ENCODE peak calls at places on chromosomes 16 and 17, in four cellular contexts. A is K562, F is HepG2, N is GM12878. G is an unnamed sample.

GRCh38 chr17:76940738-76941350 is 72.6 kb downstream of the MGAT5B start:
- DNase-seq in N (no peak), F (peak), A (no peak), G (peak)

GRCh38 chr17:80983545-80983944 is 8.1 kb upstream of the CHMP6 start:
- DNase-seq in A (no peak), N (no peak), F (no peak), G (no peak)

GRCh38 chr16:24130494-24131085 is 125.5 kb upstream of the CACNG3 start:
- DNase-seq in N (no peak), F (no peak), A (no peak), G (no peak)

GRCh38 chr16:12532871-12533610 is 270.6 kb downstream of the CPPED1 start:
- DNase-seq in N (no peak), F (no peak), A (no peak), G (no peak)

GRCh38 chr17:13631541-13631940 is 29.8 kb upstream of the HS3ST3A1 start:
- DNase-seq in A (no peak), N (no peak), F (no peak), G (no peak)

GRCh38 chr17:54992797-54993639 is 24.5 kb downstream of the STXBP4 start:
- DNase-seq in N (no peak), F (peak), A (peak), G (peak)

GRCh38 chr17:72926171-72926570 is 166.3 kb downstream of the SLC39A11 start:
- DNase-seq in N (no peak), F (no peak), A (no peak), G (no peak)

GRCh38 chr17:81388091-81388611 is 7.1 kb upstream of the BAHCC1 start:
- DNase-seq in A (no peak), F (no peak), N (no peak), G (no peak)

GRCh38 chr16:3142770-3143169 is 7.9 kb downstream of the ZNF213 start:
- DNase-seq in N (no peak), F (no peak), A (no peak), G (no peak)

GRCh38 chr17:67059372-67059771 is 15.0 kb downstream of the CACNG1 start:
- DNase-seq in F (no peak), N (no peak), A (no peak), G (no peak)

GRCh38 chr17:63699638-63700527 is at the start of gene LIMD2:
- DNase-seq in N (no peak), F (no peak), A (peak), G (peak)

GRCh38 chr17:71494456-71494855 is 626.4 kb upstream of the SOX9 start:
- DNase-seq in N (no peak), A (no peak), F (no peak), G (no peak)

GRCh38 chr16:87723224-87723619 is 42.6 kb downstream of the KLHDC4 start:
- DNase-seq in N (peak), F (no peak), A (peak), G (no peak)

GRCh38 chr17:4577386-4577993 is 6.8 kb upstream of the SMTNL2 start:
- DNase-seq in A (no peak), N (no peak), F (peak), G (no peak)

GRCh38 chr17:37741334-37742113 is 3.3 kb downstream of the HNF1B start:
- DNase-seq in N (no peak), F (no peak), A (no peak), G (no peak)

GRCh38 chr16:74770826-74771526 is 3.6 kb downstream of the FA2H start:
- DNase-seq in N (no peak), F (no peak), A (no peak), G (no peak)

GRCh38 chr16:55035037-55035436 is 104.4 kb downstream of the IRX5 start:
- DNase-seq in F (peak), A (peak), N (no peak), G (peak)

GRCh38 chr17:64081802-64082799 is 47.8 kb downstream of the ERN1 start:
- DNase-seq in N (peak), F (peak), A (peak), G (peak)

GRCh38 chr17:64920026-64920418 is 744 bp upstream of the LRRC37A3 start:
- DNase-seq in F (peak), N (no peak), A (no peak), G (no peak)

GRCh38 chr17:50268632-50269287 is 5.5 kb upstream of the TMEM92 start:
- DNase-seq in N (no peak), F (no peak), A (no peak), G (no peak)

GRCh38 chr16:72134507-72134906 is 37.4 kb downstream of the PMFBP1 start:
- DNase-seq in F (no peak), A (no peak), N (no peak), G (no peak)

GRCh38 chr17:74055508-74056160 is 147.8 kb upstream of the RPL38 start:
- DNase-seq in N (no peak), F (no peak), A (no peak), G (no peak)

GRCh38 chr16:31453255-31454204 is 5.8 kb upstream of the ARMC5 start:
- DNase-seq in A (peak), F (peak), N (no peak), G (no peak)

GRCh38 chr16:88905563-88905962 is 39.1 kb upstream of the PABPN1L start:
- DNase-seq in F (no peak), N (no peak), A (peak), G (peak)

DNA sequence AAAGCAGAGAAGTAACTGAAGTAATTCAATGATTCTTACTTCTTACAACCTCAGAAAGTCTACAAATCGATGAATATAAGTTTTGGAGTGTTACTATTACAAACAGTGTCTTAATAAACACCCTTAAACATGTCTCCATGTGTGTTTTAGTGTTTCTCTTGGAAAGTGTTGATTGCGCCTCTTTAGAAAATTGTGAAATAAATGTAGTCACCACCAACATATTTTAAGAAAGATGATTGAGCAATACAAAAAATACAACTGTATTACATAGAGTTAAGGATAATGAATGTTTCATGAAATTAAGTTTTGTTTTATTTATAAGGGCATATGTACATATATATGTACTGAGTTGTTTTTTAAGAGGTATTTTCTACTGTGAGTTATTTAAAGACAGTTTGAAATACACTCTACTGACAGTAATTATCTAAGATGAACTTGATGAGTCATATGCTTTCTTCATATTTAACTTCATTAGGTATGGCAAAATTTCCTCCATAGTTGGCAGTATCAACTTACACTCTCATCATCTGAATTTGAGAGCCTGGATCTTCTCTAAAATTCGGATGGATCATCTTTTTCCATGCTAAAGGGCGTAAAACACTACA is 411.7 kb downstream of the HS3ST3B1 start:
- DNase-seq in A (no peak), N (no peak), F (no peak), G (no peak)
- TF ChIP-seq TARDBP in A (no peak), N (no peak), F (no peak), G (no peak)

DNA sequence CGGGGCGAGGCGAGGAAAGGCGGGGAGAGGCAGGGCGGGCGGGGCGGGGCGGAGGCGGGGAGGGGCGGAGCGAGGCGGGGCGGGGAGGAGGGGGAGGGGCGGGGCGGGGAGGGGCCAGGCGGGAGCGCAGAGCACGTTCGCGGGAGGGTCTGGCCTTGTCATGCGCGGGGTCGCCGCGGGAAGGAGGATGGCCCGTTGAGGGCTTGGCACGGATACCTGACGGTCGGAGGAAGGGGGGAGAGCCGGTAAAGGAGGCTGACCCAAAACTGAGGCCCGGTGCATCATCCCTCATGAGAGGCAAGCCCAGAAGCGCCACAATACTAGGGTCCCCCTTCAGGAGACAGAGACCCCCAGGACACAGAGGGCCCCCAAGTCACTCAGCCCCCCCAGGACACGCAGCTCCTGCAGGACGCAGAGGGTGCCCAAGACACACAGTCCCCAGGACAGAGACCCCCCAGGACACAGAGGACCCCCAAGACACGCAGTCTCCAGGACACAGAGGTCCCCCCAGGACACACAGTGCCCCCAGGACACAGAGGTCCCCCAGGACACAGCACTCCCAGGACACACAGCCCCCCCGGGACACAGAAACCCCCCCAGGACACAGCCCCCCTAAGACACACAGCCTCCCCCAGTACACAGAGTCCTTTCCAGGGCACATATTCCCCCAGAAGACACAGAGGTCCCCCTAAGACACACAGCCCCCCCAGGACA is 674 bp upstream of the WDR45B start:
- DNase-seq in A (peak), N (no peak), F (no peak), G (peak)
- TF ChIP-seq TARDBP in A (no peak), N (no peak), F (no peak), G (no peak)

GRCh38 chr17:8729860-8730259 is 14.8 kb downstream of the CCDC42 start:
- DNase-seq in N (no peak), F (no peak), A (no peak), G (no peak)
- TF ChIP-seq TARDBP in N (no peak), F (no peak), A (no peak), G (no peak)

GRCh38 chr17:2904135-2904534 is 107.9 kb downstream of the RAP1GAP2 start:
- DNase-seq in N (no peak), A (no peak), F (no peak), G (no peak)
- TF ChIP-seq TARDBP in N (no peak), A (no peak), F (no peak), G (no peak)

GRCh38 chr17:16464001-16464640 is 27.9 kb downstream of the LRRC75A start:
- DNase-seq in N (no peak), A (no peak), F (no peak), G (no peak)
- TF ChIP-seq TARDBP in N (no peak), A (no peak), F (no peak), G (no peak)

DNA sequence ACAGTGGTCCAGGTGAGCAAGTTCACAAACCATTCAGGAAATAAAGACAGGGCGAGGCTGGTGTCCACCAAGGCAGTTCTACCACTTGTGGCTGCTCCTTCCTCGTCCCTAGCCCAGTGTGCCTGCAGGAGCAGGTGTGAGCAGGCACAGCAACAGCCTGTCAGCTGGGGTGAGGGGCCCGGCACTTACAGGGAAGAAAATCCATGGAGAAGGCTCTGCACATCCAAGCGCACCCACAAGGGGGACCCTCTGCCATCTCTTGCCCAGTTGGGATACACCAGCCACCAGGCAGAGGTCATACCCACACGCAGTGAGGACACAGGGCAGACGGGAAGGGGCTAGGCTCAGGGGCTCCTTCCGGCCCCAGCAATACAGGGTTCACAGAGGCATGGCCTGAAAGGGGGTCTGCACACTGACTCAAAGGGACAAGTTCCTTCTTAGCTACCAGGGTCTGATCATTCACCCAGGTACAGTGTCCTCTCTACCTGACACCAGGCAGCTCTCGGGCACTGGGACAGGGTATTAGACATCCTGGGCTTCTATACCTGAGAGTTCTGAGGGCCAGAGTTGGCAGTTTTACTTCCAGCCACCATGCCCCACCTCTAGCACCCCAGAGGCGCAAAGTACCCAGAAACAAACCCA is 27.0 kb downstream of the CDIP1 start:
- DNase-seq in N (no peak), F (peak), A (peak), G (peak)
- TF ChIP-seq TARDBP in N (no peak), F (no peak), A (no peak), G (no peak)

DNA sequence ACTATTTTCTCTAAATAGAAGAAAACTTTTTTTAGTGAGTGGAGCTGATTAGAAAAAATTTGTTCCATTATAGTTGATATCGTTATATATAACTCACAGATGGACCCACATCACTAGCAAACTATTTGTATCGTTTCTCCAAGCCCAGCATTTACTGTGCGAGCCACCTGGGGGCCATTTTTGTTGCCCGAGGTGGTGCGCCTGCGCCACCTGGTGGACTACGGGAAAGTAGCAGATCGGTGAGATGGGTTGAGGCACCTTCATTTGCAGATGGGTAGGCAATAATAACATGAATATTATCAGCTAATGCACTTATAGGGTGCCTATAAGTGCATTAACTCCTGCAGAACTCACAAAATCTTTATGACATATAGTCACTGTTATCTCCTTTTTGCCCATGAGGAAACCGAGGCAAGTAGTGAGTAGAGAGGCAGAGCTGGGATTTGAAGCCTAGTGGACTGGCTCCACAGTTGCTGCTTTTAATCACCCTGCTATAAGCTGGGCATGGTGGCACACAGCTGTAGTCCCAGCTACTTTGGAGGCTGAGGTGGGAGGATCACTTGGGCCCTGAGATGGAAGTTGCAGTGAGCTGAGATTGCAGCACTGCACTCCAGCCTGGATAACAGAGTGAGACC is 23.2 kb upstream of the NTN1 start:
- DNase-seq in N (peak), F (peak), A (peak), G (peak)
- TF ChIP-seq TARDBP in N (peak), F (no peak), A (no peak), G (no peak)

DNA sequence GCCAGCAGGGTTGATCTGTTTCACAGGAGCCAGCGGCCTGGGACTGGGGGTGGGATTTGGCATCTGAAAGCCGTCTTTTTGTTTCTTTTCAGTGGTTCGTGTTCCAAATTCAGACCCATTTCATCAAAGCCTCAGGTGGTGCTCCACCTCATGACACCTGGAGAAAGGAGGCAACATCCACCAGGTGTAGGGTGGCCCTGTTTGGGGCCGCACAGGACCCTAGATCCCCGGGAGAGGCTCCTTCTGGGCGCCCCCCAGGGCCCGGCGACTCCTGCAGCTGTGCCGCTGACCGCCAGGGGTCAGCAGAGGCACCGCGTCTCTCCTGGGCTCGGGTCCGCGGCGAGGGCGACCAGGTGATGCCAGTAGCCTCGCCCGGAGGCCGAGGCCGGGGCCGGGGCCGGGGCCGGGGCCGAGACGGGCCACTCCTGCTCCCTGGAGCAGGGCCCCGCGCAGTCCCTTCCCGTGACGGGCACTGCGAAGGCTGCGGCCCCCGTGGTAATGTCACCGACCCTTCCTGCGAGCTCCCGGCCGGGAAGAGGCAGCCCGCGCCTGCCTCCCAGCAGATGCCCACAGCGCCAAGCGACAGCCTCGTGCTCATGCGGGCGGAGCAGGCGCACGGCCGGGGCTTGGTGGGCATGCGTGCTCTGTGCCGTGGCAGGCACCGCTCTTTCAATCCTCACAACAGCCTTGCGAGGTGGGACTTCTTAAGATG is 118.6 kb downstream of the C16orf78 start:
- DNase-seq in N (no peak), A (peak), F (no peak), G (peak)
- TF ChIP-seq TARDBP in N (no peak), A (no peak), F (no peak), G (no peak)